ENCODE peak calls at places on chromosomes 5 and 9, in four cellular contexts. W is HepG2, N is K562, R is SK-N-SH. X is an unnamed sample.

GRCh38 chr5:120817044-120817985 is 353.2 kb downstream of the PRR16 start:
- DNase-seq in W (no peak), N (no peak), R (peak; percentile 2), X (peak; percentile 10)

GRCh38 chr9:23526806-23527205 is 299.2 kb downstream of the ELAVL2 start:
- DNase-seq in W (no peak), N (no peak), R (no peak), X (no peak)

GRCh38 chr5:150376799-150377771 is 19.6 kb downstream of the TCOF1 start:
- DNase-seq in W (no peak), N (no peak), R (no peak), X (no peak)

GRCh38 chr5:27311544-27311943 is 273.2 kb upstream of the CDH9 start:
- DNase-seq in W (no peak), N (no peak), R (no peak), X (no peak)

GRCh38 chr5:61706751-61707150 is 374.7 kb downstream of the ZSWIM6 start:
- DNase-seq in W (no peak), N (no peak), R (no peak), X (no peak)

GRCh38 chr5:172527559-172527958 is 73.2 kb upstream of the SH3PXD2B start:
- DNase-seq in W (no peak), N (no peak), R (no peak), X (no peak)

GRCh38 chr9:94014066-94014654 is 59.0 kb upstream of the BARX1 start:
- DNase-seq in W (peak; percentile 41), N (peak; percentile 46), R (peak; percentile 46), X (peak; percentile 57)

GRCh38 chr9:127545196-127546124 is 66.6 kb upstream of the STXBP1 start:
- DNase-seq in W (peak; percentile 96), N (no peak), R (no peak), X (no peak)

GRCh38 chr5:94407023-94407422 is 211.4 kb downstream of the KIAA0825 start:
- DNase-seq in W (no peak), N (no peak), R (no peak), X (no peak)

GRCh38 chr5:28542968-28543367 is 1504.6 kb upstream of the CDH9 start:
- DNase-seq in W (no peak), N (peak; percentile 1), R (no peak), X (no peak)

DNA sequence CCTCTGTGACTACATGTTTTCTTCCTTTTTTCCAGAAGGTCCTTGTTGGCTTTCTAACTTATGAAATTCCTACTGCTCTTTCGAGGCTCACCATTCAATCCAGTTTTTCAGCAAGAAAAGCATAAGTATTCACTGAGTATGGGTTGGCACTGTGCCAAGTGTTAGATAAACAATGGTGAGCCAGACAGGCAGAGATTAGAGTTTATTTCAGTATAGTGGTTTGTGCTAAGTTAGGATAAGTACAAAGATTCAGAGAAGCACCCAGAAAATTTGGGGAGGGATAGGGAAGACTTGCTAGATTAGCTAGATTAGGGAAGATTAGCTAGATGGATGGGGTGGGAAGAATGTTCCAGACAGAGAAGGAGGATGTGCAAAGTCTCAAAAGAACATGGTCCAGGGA is 122.9 kb downstream of the OXCT1 start:
- DNase-seq in W (no peak), N (peak; percentile 31), R (peak; percentile 11), X (no peak)
- TF ChIP-seq FOXM1 in W (no peak), N (no peak), R (no peak), X (no peak)

DNA sequence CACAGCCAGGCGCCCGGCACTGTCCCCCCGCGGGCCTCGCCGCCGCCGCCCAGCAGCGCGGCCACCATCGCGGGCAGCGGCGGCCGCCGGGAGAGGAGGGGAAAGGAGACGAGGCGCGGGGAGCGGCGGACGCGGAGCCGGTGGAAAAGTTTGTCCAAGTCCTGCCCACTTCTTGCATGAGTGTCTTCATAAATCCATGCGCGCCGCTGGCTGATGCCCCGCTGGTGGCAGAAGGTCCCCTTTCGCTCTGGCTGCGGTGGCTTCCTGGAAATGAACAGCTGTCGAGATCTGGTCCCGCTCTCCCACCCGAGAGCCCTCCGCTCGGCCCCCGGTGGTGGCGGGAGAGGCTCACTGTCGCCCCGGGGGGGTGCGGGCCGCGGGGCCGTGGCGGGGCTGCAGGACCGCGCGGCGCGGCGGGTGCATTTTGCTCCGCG is 577 bp downstream of the GAS1 start:
- DNase-seq in W (no peak), N (no peak), R (peak; percentile 72), X (no peak)
- TF ChIP-seq FOXM1 in W (no peak), N (no peak), R (no peak), X (no peak)

GRCh38 chr9:98219794-98220370 is 27.4 kb upstream of the CORO2A start:
- DNase-seq in W (no peak), N (no peak), R (no peak), X (no peak)

GRCh38 chr9:98226516-98226915 is 28.9 kb downstream of the TBC1D2 start:
- DNase-seq in W (peak; percentile 76), N (no peak), R (no peak), X (no peak)

GRCh38 chr9:98225015-98225442 is 30.4 kb downstream of the TBC1D2 start:
- DNase-seq in W (no peak), N (peak; percentile 97), R (no peak), X (no peak)

GRCh38 chr9:98220911-98221310 is 28.5 kb upstream of the CORO2A start:
- DNase-seq in W (no peak), N (no peak), R (no peak), X (no peak)

DNA sequence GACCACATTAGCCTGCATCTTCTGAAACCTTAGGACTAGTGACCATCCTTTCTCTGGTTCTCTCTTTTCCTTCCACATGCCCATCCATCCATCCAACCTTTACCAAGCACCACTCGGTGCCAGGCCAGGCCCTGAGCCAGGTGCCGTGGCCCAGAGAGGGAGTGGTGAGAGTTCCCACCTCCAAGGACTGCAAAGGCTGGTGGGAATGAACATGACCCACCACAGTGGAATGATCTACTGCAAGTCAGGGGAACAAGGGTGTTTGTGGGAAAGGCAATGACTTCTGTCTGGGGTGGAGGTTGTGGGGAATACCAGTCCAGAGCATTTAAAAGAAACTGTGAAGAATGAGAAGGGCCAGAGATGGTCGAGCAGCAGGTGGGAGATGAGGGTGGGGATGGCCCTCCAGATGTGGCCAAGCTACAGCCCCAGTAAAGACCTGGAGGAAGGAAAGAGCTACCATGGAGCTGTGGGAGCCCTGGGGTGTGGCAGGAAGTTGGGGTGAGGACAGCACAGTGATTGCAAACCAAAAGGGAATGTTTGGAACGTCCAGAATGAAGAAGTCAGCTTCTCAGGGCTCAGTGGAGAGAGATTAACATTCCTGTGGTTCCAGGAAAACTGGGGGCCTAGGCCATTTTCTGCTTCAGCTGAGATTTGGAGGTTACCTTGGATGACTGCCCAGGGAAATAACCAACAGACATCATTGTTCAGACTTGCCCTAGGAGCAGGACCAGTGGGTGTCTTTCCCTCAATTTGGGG is 30.6 kb upstream of the CORO2A start:
- DNase-seq in W (peak; percentile 81), N (no peak), R (no peak), X (no peak)
- TF ChIP-seq FOXM1 in W (no peak), N (no peak), R (peak; percentile 35), X (no peak)

GRCh38 chr5:145852990-145853389 is 17.8 kb upstream of the PRELID2 start:
- DNase-seq in W (no peak), N (peak; percentile 20), R (no peak), X (no peak)

GRCh38 chr5:145853952-145854351 is 18.8 kb upstream of the PRELID2 start:
- DNase-seq in W (no peak), N (no peak), R (no peak), X (no peak)

GRCh38 chr5:145856285-145856818 is 16.5 kb downstream of the GRXCR2 start:
- DNase-seq in W (peak; percentile 30), N (no peak), R (no peak), X (no peak)

GRCh38 chr5:145855842-145856267 is 17.0 kb downstream of the GRXCR2 start:
- DNase-seq in W (peak; percentile 65), N (no peak), R (no peak), X (no peak)

GRCh38 chr5:145854651-145855258 is 18.1 kb downstream of the GRXCR2 start:
- DNase-seq in W (peak; percentile 23), N (peak; percentile 96), R (no peak), X (no peak)
- TF ChIP-seq FOXM1 in W (no peak), N (no peak), R (no peak), X (no peak)

GRCh38 chr9:98099346-98099745 is 19.7 kb downstream of the TRIM14 start:
- DNase-seq in W (no peak), N (no peak), R (no peak), X (no peak)
- TF ChIP-seq FOXM1 in W (no peak), N (no peak), R (no peak), X (no peak)

GRCh38 chr5:176904276-176904675 is 5.1 kb upstream of the HK3 start:
- DNase-seq in W (no peak), N (no peak), R (no peak), X (no peak)
- TF ChIP-seq FOXM1 in W (no peak), N (no peak), R (no peak), X (no peak)

GRCh38 chr5:122187426-122187825 is 58.1 kb downstream of the ZNF474 start:
- DNase-seq in W (no peak), N (peak; percentile 19), R (peak; percentile 31), X (no peak)

GRCh38 chr5:122192477-122192876 is 63.1 kb downstream of the ZNF474 start:
- DNase-seq in W (no peak), N (no peak), R (no peak), X (no peak)

GRCh38 chr5:122190156-122190555 is 60.8 kb downstream of the ZNF474 start:
- DNase-seq in W (no peak), N (no peak), R (no peak), X (no peak)

GRCh38 chr5:122195784-122196394 is 66.5 kb downstream of the ZNF474 start:
- DNase-seq in W (peak; percentile 11), N (peak; percentile 53), R (peak; percentile 35), X (peak; percentile 50)

GRCh38 chr5:122192883-122193496 is 63.6 kb downstream of the ZNF474 start:
- DNase-seq in W (peak; percentile 44), N (peak; percentile 74), R (peak; percentile 22), X (peak; percentile 61)
- TF ChIP-seq FOXM1 in W (no peak), N (no peak), R (no peak), X (no peak)